ENCODE peak calls at places on chromosomes 6 and 20, in seven cellular contexts. Y is WTC11, R is HEK293T, O is GM12878, K is HepG2, I is H1, D is K562. V is an unnamed sample.

GRCh38 chr6:5565976-5566375 is 304.7 kb downstream of the FARS2 start:
- DNase-seq in Y (no peak), R (no peak), O (no peak), K (no peak), I (no peak), D (no peak), V (no peak)

GRCh38 chr6:15351631-15352030 is 105.8 kb downstream of the JARID2 start:
- DNase-seq in Y (no peak), R (no peak), O (no peak), K (no peak), I (no peak), D (no peak), V (no peak)

GRCh38 chr6:159943101-159943632 is 25.7 kb upstream of the IGF2R start:
- DNase-seq in Y (no peak), R (no peak), O (no peak), K (peak; percentile 35), I (no peak), D (no peak), V (no peak)

GRCh38 chr6:33534702-33535101 is 45.4 kb downstream of the BAK1 start:
- DNase-seq in Y (no peak), R (no peak), O (no peak), K (no peak), I (no peak), D (no peak), V (no peak)

GRCh38 chr20:20582733-20583132 is 129.7 kb downstream of the RALGAPA2 start:
- DNase-seq in Y (no peak), R (no peak), O (no peak), K (no peak), I (no peak), D (no peak), V (no peak)

GRCh38 chr6:113939825-113940224 is 31.1 kb downstream of the HDAC2 start:
- DNase-seq in Y (no peak), R (no peak), O (no peak), K (no peak), I (no peak), D (no peak), V (no peak)

GRCh38 chr6:70222350-70222749 is 80.5 kb downstream of the COL9A1 start:
- DNase-seq in Y (no peak), R (no peak), O (no peak), K (no peak), I (no peak), D (no peak), V (no peak)

GRCh38 chr6:79089552-79090404 is 11.7 kb upstream of the PHIP start:
- DNase-seq in Y (no peak), R (no peak), O (no peak), K (no peak), I (no peak), D (no peak), V (no peak)

GRCh38 chr6:80304014-80304413 is 197.5 kb downstream of the BCKDHB start:
- DNase-seq in Y (no peak), R (no peak), O (no peak), K (no peak), I (no peak), D (no peak), V (no peak)

GRCh38 chr20:36744764-36745191 is 1.1 kb downstream of the NDRG3 start:
- DNase-seq in Y (no peak), R (peak; percentile 21), O (no peak), K (no peak), I (no peak), D (peak; percentile 24), V (no peak)

GRCh38 chr20:35619196-35620095 is 3.8 kb downstream of the SPAG4 start:
- DNase-seq in Y (peak; percentile 96), R (peak; percentile 75), O (peak; percentile 45), K (peak; percentile 94), I (peak; percentile 73), D (no peak), V (peak; percentile 76)

GRCh38 chr6:12265795-12266194 is 24.4 kb upstream of the EDN1 start:
- DNase-seq in Y (no peak), R (no peak), O (no peak), K (no peak), I (no peak), D (no peak), V (no peak)

GRCh38 chr6:122530440-122531046 is 58.9 kb upstream of the SERINC1 start:
- DNase-seq in Y (peak; percentile 52), R (peak; percentile 74), O (peak; percentile 27), K (peak; percentile 69), I (peak; percentile 15), D (peak; percentile 53), V (peak; percentile 62)

GRCh38 chr6:41695825-41696224 is 39.6 kb downstream of the TFEB start:
- DNase-seq in Y (no peak), R (no peak), O (no peak), K (no peak), I (no peak), D (no peak), V (no peak)

GRCh38 chr6:22880686-22881433 is 311.5 kb downstream of the HDGFL1 start:
- DNase-seq in Y (no peak), R (no peak), O (no peak), K (peak; percentile 10), I (no peak), D (no peak), V (no peak)

GRCh38 chr6:170038251-170038650 is 252.6 kb downstream of the DLL1 start:
- DNase-seq in Y (no peak), R (no peak), O (no peak), K (no peak), I (no peak), D (no peak), V (no peak)

GRCh38 chr6:14857501-14857900 is 388.4 kb upstream of the JARID2 start:
- DNase-seq in Y (no peak), R (no peak), O (no peak), K (no peak), I (no peak), D (no peak), V (no peak)

GRCh38 chr20:46406986-46407670 is 713 bp upstream of the ELMO2 start:
- DNase-seq in Y (peak; percentile 22), R (no peak), O (peak; percentile 42), K (peak; percentile 47), I (no peak), D (no peak), V (peak; percentile 19)

GRCh38 chr6:150491131-150491795 is 108.4 kb upstream of the PLEKHG1 start:
- DNase-seq in Y (no peak), R (no peak), O (peak; percentile 24), K (no peak), I (no peak), D (no peak), V (peak; percentile 57)

GRCh38 chr6:135195045-135195444 is 13.9 kb downstream of the MYB start:
- DNase-seq in Y (no peak), R (no peak), O (no peak), K (no peak), I (no peak), D (no peak), V (no peak)

GRCh38 chr20:7152071-7152470 is 384.6 kb downstream of the BMP2 start:
- DNase-seq in Y (no peak), R (no peak), O (no peak), K (no peak), I (no peak), D (no peak), V (no peak)

DNA sequence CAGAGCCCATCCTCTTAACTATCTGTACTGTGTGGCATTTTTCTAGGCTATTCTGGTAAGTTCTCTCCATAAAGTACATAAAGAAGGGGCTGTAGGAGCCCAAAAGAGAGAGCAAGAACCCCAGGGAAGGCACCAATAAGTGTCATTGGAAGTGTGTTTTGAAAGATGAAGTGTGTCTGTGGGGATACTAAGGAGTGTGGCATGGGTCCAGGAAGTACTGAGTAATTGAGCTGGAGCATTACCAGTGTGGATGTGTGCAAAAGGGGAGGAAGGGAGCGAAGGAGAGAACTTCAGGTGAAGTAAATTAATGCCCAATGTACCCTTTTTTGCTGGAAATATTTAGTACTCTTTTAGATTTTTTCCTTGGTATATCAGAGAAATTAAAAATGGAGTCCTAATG is 63.9 kb downstream of the KCNS1 start:
- DNase-seq in Y (no peak), R (no peak), O (no peak), K (no peak), I (no peak), D (no peak), V (no peak)
- TF ChIP-seq SP1 in Y (no peak), R (no peak), O (no peak), K (no peak), I (no peak), D (no peak), V (peak; percentile 19)

DNA sequence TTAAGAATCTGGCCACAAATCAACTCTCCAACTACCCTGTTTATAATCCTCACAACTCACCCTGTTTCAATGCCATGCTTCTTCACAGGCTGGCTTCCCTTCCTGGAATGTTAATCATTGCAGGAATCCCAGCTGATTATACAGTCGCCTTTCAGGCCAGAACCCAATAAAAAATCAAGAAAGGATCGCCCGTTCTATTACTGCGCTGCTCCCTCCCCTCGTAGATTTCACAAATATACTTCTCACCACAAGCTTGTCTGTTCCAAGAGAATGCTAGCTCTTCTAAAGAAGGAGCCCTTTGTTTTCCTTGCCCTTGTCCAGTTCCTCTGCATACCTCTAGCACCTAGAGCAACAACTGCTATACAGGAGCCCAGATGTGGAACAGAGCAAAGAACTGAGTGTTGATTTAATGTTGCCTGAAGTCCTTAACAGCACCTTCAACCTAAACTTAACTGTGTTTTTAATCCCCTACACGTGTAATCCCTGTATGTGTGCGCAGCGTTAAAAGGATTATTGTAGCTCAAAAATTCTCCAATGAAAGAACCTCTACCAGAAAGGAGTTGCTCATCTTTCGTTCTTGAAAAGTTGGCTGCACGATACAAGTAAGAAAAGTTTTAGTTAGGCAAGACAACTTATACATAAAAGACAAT is 988 bp downstream of the ECHDC1 start:
- DNase-seq in Y (no peak), R (peak; percentile 11), O (no peak), K (peak; percentile 85), I (no peak), D (no peak), V (no peak)
- TF ChIP-seq SP1 in Y (no peak), R (no peak), O (no peak), K (no peak), I (peak; percentile 38), D (no peak), V (peak; percentile 3)

GRCh38 chr6:152745509-152746171 is 5.0 kb upstream of the VIP start:
- DNase-seq in Y (no peak), R (no peak), O (no peak), K (no peak), I (no peak), D (no peak), V (no peak)
- TF ChIP-seq SP1 in Y (no peak), R (no peak), O (no peak), K (no peak), I (no peak), D (no peak), V (no peak)

GRCh38 chr20:62587757-62588402 is 54.4 kb upstream of the SLCO4A1 start:
- DNase-seq in Y (peak; percentile 61), R (no peak), O (no peak), K (no peak), I (no peak), D (peak; percentile 70), V (no peak)
- TF ChIP-seq SP1 in Y (no peak), R (no peak), O (no peak), K (no peak), I (no peak), D (no peak), V (no peak)